ENCODE peak calls at places on chromosomes 5 and 9, in five cellular contexts. Q is SK-N-SH, P is upper lobe of left lung, B is right lobe of liver, N is epithelial cell of esophagus. X is an unnamed sample.

GRCh38 chr9:116279230-116279629 is 125.6 kb downstream of the PAPPA start:
- DNase-seq in Q (no peak), P (no peak), B (no peak), N (no peak), X (no peak)

GRCh38 chr9:78865757-78866156 is 568.8 kb downstream of the PSAT1 start:
- DNase-seq in Q (no peak), P (no peak), B (no peak), N (no peak), X (no peak)

GRCh38 chr5:83443539-83443938 is 28.0 kb upstream of the VCAN start:
- DNase-seq in Q (no peak), P (no peak), B (no peak), N (no peak), X (no peak)

GRCh38 chr9:87406545-87407166 is 91.0 kb upstream of the DAPK1 start:
- DNase-seq in Q (no peak), P (no peak), B (no peak), N (no peak), X (no peak)

GRCh38 chr5:159331099-159331973 is 1.0 kb upstream of the IL12B start:
- DNase-seq in Q (peak), P (peak), B (peak), N (peak), X (peak)

GRCh38 chr9:92962846-92963245 is 15.5 kb downstream of the FGD3 start:
- DNase-seq in Q (no peak), P (peak), B (no peak), N (no peak), X (no peak)

GRCh38 chr5:52985306-52985705 is 3.8 kb upstream of the ITGA2 start:
- DNase-seq in Q (no peak), P (no peak), B (no peak), N (peak), X (no peak)

GRCh38 chr9:12849486-12850010 is 74.7 kb downstream of the LURAP1L start:
- DNase-seq in Q (no peak), P (no peak), B (no peak), N (no peak), X (no peak)

GRCh38 chr5:13745508-13745907 is 199.0 kb downstream of the DNAH5 start:
- DNase-seq in Q (no peak), P (no peak), B (no peak), N (peak), X (no peak)

GRCh38 chr9:78618735-78619134 is 321.8 kb downstream of the PSAT1 start:
- DNase-seq in Q (no peak), P (no peak), B (no peak), N (no peak), X (no peak)

GRCh38 chr5:112822456-112822855 is 38.6 kb upstream of the SRP19 start:
- DNase-seq in Q (no peak), P (no peak), B (no peak), N (no peak), X (no peak)

GRCh38 chr9:71878327-71879274 is 32.4 kb downstream of the ABHD17B start:
- DNase-seq in Q (no peak), P (no peak), B (no peak), N (no peak), X (no peak)

GRCh38 chr5:149409268-149409948 is 30.3 kb upstream of the IL17B start:
- DNase-seq in Q (no peak), P (no peak), B (no peak), N (no peak), X (no peak)

GRCh38 chr5:21154526-21154925 is 1166.5 kb upstream of the CDH18 start:
- DNase-seq in Q (no peak), P (no peak), B (no peak), N (peak), X (no peak)

GRCh38 chr5:156239800-156240199 is 87.2 kb upstream of the SGCD start:
- DNase-seq in Q (no peak), P (no peak), B (no peak), N (no peak), X (no peak)

GRCh38 chr5:119022017-119022745 is 33.8 kb upstream of the DTWD2 start:
- DNase-seq in Q (peak), P (no peak), B (no peak), N (peak), X (no peak)

GRCh38 chr5:132962429-132962928 is 955 bp downstream of the AFF4 start:
- DNase-seq in Q (peak), P (no peak), B (no peak), N (peak), X (no peak)

GRCh38 chr5:56366986-56367385 is 133.9 kb upstream of the ANKRD55 start:
- DNase-seq in Q (no peak), P (no peak), B (no peak), N (no peak), X (no peak)

GRCh38 chr9:136058801-136059302 is 36.2 kb downstream of the NACC2 start:
- DNase-seq in Q (peak), P (no peak), B (no peak), N (no peak), X (no peak)

GRCh38 chr5:173733831-173734491 is 117.5 kb upstream of the BOD1 start:
- DNase-seq in Q (no peak), P (no peak), B (no peak), N (no peak), X (no peak)

GRCh38 chr9:125467341-125467740 is 205.7 kb downstream of the GAPVD1 start:
- DNase-seq in Q (no peak), P (no peak), B (no peak), N (no peak), X (no peak)

GRCh38 chr9:107768224-107768623 is 278.7 kb upstream of the KLF4 start:
- DNase-seq in Q (no peak), P (no peak), B (no peak), N (no peak), X (no peak)

GRCh38 chr5:83404182-83404712 is 67.3 kb upstream of the VCAN start:
- DNase-seq in Q (no peak), P (no peak), B (no peak), N (no peak), X (no peak)

GRCh38 chr9:106333487-106333886 is 529.5 kb upstream of the ZNF462 start:
- DNase-seq in Q (no peak), P (no peak), B (no peak), N (peak), X (no peak)

GRCh38 chr5:91182763-91183162 is 200.4 kb downstream of the ARRDC3 start:
- DNase-seq in Q (no peak), P (peak), B (no peak), N (peak), X (no peak)

GRCh38 chr5:154308457-154309360 is 118.2 kb downstream of the GALNT10 start:
- DNase-seq in Q (peak), P (no peak), B (no peak), N (peak), X (no peak)

GRCh38 chr9:108142504-108143201 is 653.1 kb upstream of the KLF4 start:
- DNase-seq in Q (no peak), P (peak), B (peak), N (peak), X (no peak)

GRCh38 chr5:135329101-135329912 is 69.7 kb downstream of the MACROH2A1 start:
- DNase-seq in Q (no peak), P (no peak), B (no peak), N (no peak), X (no peak)

GRCh38 chr5:93873211-93873736 is 131.9 kb upstream of the POU5F2 start:
- DNase-seq in Q (no peak), P (no peak), B (no peak), N (no peak), X (no peak)

GRCh38 chr5:122967625-122968024 is 68.9 kb downstream of the PPIC start:
- DNase-seq in Q (no peak), P (no peak), B (no peak), N (no peak), X (no peak)

GRCh38 chr5:32339198-32339597 is 26.5 kb upstream of the MTMR12 start:
- DNase-seq in Q (no peak), P (no peak), B (no peak), N (no peak), X (no peak)

GRCh38 chr5:79582186-79582585 is 30.1 kb upstream of the TENT2 start:
- DNase-seq in Q (no peak), P (no peak), B (no peak), N (no peak), X (no peak)

GRCh38 chr9:128505414-128505765 is 871 bp downstream of the GLE1 start:
- DNase-seq in Q (peak), P (no peak), B (no peak), N (no peak), X (no peak)

GRCh38 chr5:40355181-40355580 is 324.5 kb upstream of the PTGER4 start:
- DNase-seq in Q (no peak), P (no peak), B (no peak), N (no peak), X (no peak)

GRCh38 chr5:131262953-131263541 is 806 bp upstream of the CDC42SE2 start:
- DNase-seq in Q (peak), P (no peak), B (no peak), N (peak), X (no peak)

GRCh38 chr5:72452515-72453259 is 54.5 kb downstream of the ZNF366 start:
- DNase-seq in Q (no peak), P (peak), B (no peak), N (peak), X (no peak)

GRCh38 chr5:141100243-141100805 is at the start of gene PCDHB3:
- DNase-seq in Q (peak), P (peak), B (no peak), N (peak), X (no peak)
- TF ChIP-seq CTCF in Q (peak), P (no peak), B (no peak), N (peak), X (no peak)

GRCh38 chr5:3389471-3390026 is 206.1 kb upstream of the IRX1 start:
- DNase-seq in Q (no peak), P (no peak), B (no peak), N (no peak), X (no peak)
- TF ChIP-seq CTCF in Q (no peak), P (no peak), B (no peak), N (no peak), X (no peak)

DNA sequence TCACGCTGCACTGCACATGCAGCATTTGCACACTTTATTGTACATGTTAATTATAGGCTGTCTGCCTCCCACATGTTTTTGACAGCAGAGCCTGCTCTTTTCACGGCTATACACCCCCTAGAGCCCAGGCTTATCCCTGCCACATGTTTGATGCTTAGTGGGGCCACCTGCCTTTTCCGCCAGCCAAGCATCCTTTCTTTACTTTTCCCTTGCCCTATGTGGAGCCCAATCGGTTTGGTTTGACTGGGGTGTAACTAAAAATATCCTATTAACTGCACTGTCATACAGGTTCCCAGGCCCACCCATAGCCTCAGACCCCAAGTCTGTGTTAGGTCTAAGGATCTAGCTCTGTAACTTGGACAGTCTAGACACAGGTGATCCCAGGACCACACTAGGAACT is 18.9 kb upstream of the S1PR3 start:
- DNase-seq in Q (no peak), P (no peak), B (no peak), N (no peak), X (peak)
- TF ChIP-seq CTCF in Q (no peak), P (no peak), B (no peak), N (no peak), X (no peak)

GRCh38 chr5:179343902-179344300 is 1.4 kb downstream of the ADAMTS2 start:
- DNase-seq in Q (peak), P (no peak), B (peak), N (no peak), X (peak)
- TF ChIP-seq CTCF in Q (no peak), P (peak), B (peak), N (no peak), X (peak)

GRCh38 chr5:61327761-61328753 is 4.0 kb upstream of the ZSWIM6 start:
- DNase-seq in Q (no peak), P (no peak), B (no peak), N (peak), X (no peak)
- TF ChIP-seq CTCF in Q (no peak), P (no peak), B (no peak), N (no peak), X (peak)

DNA sequence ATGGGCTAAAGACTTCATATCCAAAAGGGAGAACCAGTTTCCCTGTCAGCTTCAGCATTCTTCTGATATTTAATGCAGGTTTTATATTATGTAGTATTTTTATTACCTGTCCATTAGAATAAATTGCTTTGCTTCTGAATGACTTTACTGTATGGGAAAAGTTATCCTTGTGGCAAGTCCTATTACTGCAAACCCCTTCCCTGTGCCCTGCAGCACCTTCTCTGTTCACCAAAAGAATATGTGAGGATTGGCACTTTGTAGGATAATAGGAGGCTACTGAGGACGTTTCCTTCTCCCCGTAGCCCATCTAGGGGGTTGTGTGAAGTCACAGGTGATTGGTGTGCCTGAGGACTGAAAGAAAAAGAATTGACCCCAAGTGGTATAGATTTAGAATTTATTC is 296.1 kb downstream of the KDM4C start:
- DNase-seq in Q (no peak), P (no peak), B (no peak), N (no peak), X (no peak)
- TF ChIP-seq CTCF in Q (no peak), P (no peak), B (no peak), N (peak), X (peak)

GRCh38 chr5:139648205-139649081 is at the start of gene CXXC5:
- DNase-seq in Q (peak), P (peak), B (peak), N (peak), X (peak)

GRCh38 chr5:139651502-139651862 is 3.3 kb downstream of the CXXC5 start:
- DNase-seq in Q (no peak), P (no peak), B (no peak), N (no peak), X (no peak)

GRCh38 chr5:139649082-139649991 is 1.2 kb downstream of the CXXC5 start:
- DNase-seq in Q (peak), P (no peak), B (peak), N (no peak), X (no peak)

GRCh38 chr5:139650689-139651501 is 2.7 kb downstream of the CXXC5 start:
- DNase-seq in Q (peak), P (peak), B (peak), N (no peak), X (no peak)

GRCh38 chr5:139650031-139650688 is 2.0 kb downstream of the CXXC5 start:
- DNase-seq in Q (no peak), P (no peak), B (peak), N (no peak), X (no peak)
- TF ChIP-seq CTCF in Q (peak), P (peak), B (peak), N (no peak), X (peak)